ENCODE peak calls at places on chromosomes 1 and 21, in seven cellular contexts. One of them, this sample, is unnamed.

GRCh38 chr1:226135059-226135651 is 51.4 kb downstream of the ACBD3 start:
- DNase-seq in psoas muscle: no peak
- DNase-seq in fibroblast of mammary gland: no peak
- DNase-seq in ascending aorta: no peak
- DNase-seq in progenitor cell of endocrine pancreas: no peak
- DNase-seq in Peyer's patch: no peak
- DNase-seq in MM.1S: no peak
- DNase-seq in this sample: no peak

GRCh38 chr1:38029725-38030511 is 16.7 kb downstream of the POU3F1 start:
- DNase-seq in fibroblast of mammary gland: peak; percentile 72
- DNase-seq in progenitor cell of endocrine pancreas: no peak
- DNase-seq in ascending aorta: no peak
- DNase-seq in MM.1S: peak; percentile 81
- DNase-seq in Peyer's patch: peak; percentile 30
- DNase-seq in psoas muscle: peak; percentile 37
- DNase-seq in this sample: peak; percentile 76

GRCh38 chr1:212432163-212432705 is 486 bp upstream of the NENF start:
- DNase-seq in MM.1S: no peak
- DNase-seq in ascending aorta: no peak
- DNase-seq in psoas muscle: no peak
- DNase-seq in Peyer's patch: no peak
- DNase-seq in progenitor cell of endocrine pancreas: no peak
- DNase-seq in fibroblast of mammary gland: no peak
- DNase-seq in this sample: no peak

GRCh38 chr21:45874716-45875415 is 106.7 kb upstream of the COL6A1 start:
- DNase-seq in ascending aorta: no peak
- DNase-seq in Peyer's patch: no peak
- DNase-seq in fibroblast of mammary gland: peak; percentile 97
- DNase-seq in psoas muscle: peak; percentile 77
- DNase-seq in MM.1S: no peak
- DNase-seq in progenitor cell of endocrine pancreas: no peak
- DNase-seq in this sample: no peak

GRCh38 chr1:208243522-208243850 is 698 bp downstream of the PLXNA2 start:
- DNase-seq in psoas muscle: no peak
- DNase-seq in fibroblast of mammary gland: no peak
- DNase-seq in ascending aorta: no peak
- DNase-seq in progenitor cell of endocrine pancreas: no peak
- DNase-seq in MM.1S: peak; percentile 45
- DNase-seq in Peyer's patch: no peak
- DNase-seq in this sample: peak; percentile 51

GRCh38 chr21:43020771-43021170 is 46.4 kb downstream of the PKNOX1 start:
- DNase-seq in MM.1S: no peak
- DNase-seq in fibroblast of mammary gland: no peak
- DNase-seq in Peyer's patch: no peak
- DNase-seq in progenitor cell of endocrine pancreas: no peak
- DNase-seq in ascending aorta: no peak
- DNase-seq in psoas muscle: no peak
- DNase-seq in this sample: no peak

GRCh38 chr1:116579253-116579875 is 8.5 kb upstream of the CD58 start:
- DNase-seq in Peyer's patch: no peak
- DNase-seq in progenitor cell of endocrine pancreas: no peak
- DNase-seq in fibroblast of mammary gland: no peak
- DNase-seq in MM.1S: no peak
- DNase-seq in ascending aorta: no peak
- DNase-seq in psoas muscle: no peak
- DNase-seq in this sample: no peak

GRCh38 chr21:37006521-37007291 is at the start of gene RIPPLY3:
- DNase-seq in Peyer's patch: no peak
- DNase-seq in ascending aorta: no peak
- DNase-seq in progenitor cell of endocrine pancreas: peak; percentile 28
- DNase-seq in MM.1S: no peak
- DNase-seq in psoas muscle: no peak
- DNase-seq in fibroblast of mammary gland: no peak
- DNase-seq in this sample: peak; percentile 65

GRCh38 chr21:36641346-36641745 is 57.6 kb upstream of the SIM2 start:
- DNase-seq in ascending aorta: no peak
- DNase-seq in psoas muscle: no peak
- DNase-seq in fibroblast of mammary gland: no peak
- DNase-seq in progenitor cell of endocrine pancreas: no peak
- DNase-seq in MM.1S: no peak
- DNase-seq in Peyer's patch: no peak
- DNase-seq in this sample: no peak

DNA sequence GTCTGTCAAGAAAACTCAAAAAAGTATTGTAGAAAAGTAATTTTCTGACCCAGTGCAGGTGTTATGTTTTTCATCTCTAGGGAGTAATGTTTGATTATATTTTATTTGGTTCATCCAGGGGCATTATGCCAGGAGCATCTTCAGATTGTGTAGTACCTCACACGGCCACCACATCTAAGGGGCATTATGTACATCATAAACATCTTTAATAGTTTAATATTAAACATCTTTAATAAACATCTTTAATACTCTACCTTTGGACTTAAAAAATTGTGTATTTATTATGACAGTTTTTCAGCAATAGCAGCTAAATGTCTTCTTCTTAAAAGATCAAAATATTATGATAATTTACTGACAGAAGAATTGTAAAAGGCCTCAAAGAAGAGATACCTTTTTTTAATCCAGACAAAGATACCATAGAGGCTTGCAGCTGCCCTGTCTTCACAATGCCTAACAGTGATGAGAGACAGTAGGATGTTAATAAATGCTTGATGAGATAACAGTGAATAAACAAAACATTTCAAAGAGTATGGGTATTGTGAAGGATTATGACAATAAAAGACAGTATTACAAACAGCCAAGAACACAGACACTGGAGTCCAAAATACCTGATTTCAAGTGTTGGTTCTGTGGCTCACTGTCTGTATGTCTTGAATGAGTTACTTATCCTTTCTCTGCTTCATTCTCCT is 240.9 kb upstream of the ADGRL2 start:
- DNase-seq in MM.1S: no peak
- DNase-seq in Peyer's patch: no peak
- DNase-seq in progenitor cell of endocrine pancreas: no peak
- DNase-seq in psoas muscle: no peak
- DNase-seq in ascending aorta: no peak
- DNase-seq in fibroblast of mammary gland: peak; percentile 30
- DNase-seq in this sample: no peak
- TF ChIP-seq CTCF in MM.1S: peak; percentile 10
- TF ChIP-seq CTCF in Peyer's patch: no peak
- TF ChIP-seq CTCF in progenitor cell of endocrine pancreas: peak; percentile 23
- TF ChIP-seq CTCF in psoas muscle: no peak
- TF ChIP-seq CTCF in ascending aorta: no peak
- TF ChIP-seq CTCF in fibroblast of mammary gland: peak; percentile 34
- TF ChIP-seq CTCF in this sample: no peak

GRCh38 chr1:167538657-167539056 is 14.9 kb downstream of the CREG1 start:
- DNase-seq in Peyer's patch: no peak
- DNase-seq in fibroblast of mammary gland: no peak
- DNase-seq in MM.1S: no peak
- DNase-seq in progenitor cell of endocrine pancreas: no peak
- DNase-seq in ascending aorta: no peak
- DNase-seq in psoas muscle: no peak
- DNase-seq in this sample: no peak
- TF ChIP-seq CTCF in Peyer's patch: no peak
- TF ChIP-seq CTCF in fibroblast of mammary gland: no peak
- TF ChIP-seq CTCF in MM.1S: no peak
- TF ChIP-seq CTCF in progenitor cell of endocrine pancreas: no peak
- TF ChIP-seq CTCF in ascending aorta: no peak
- TF ChIP-seq CTCF in psoas muscle: no peak
- TF ChIP-seq CTCF in this sample: no peak

DNA sequence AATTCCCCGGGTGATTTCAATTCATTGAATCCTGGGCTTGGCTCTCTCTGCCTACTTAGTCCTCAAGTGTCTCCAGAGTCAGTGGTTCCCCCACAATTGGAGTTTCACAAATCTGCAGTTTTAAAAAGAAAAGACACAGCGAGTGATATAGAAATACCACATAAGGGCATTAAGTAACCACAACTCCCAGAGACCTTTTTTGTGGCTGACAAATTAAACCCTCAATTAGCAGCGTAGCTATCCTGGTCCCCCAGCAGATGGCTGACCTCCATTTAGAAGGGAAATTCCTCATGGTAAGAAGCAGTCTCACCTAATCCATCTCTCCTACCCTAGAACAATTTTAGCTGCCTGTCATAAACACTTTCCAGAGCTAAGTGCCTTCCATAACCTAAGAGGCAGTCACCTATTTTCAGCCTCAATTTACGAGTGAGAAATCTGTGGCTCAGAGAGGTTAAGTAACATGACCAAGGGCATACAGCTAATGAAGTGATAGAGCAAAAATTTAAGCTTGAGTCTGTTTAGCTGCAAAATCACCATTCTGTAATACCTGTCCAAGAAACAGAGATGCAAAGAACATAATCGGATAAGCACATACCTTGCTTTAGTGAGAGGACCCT is 56.0 kb upstream of the NBPF3 start:
- DNase-seq in Peyer's patch: no peak
- DNase-seq in fibroblast of mammary gland: no peak
- DNase-seq in progenitor cell of endocrine pancreas: no peak
- DNase-seq in ascending aorta: no peak
- DNase-seq in psoas muscle: no peak
- DNase-seq in MM.1S: peak; percentile 31
- DNase-seq in this sample: no peak
- TF ChIP-seq CTCF in Peyer's patch: no peak
- TF ChIP-seq CTCF in fibroblast of mammary gland: peak; percentile 3
- TF ChIP-seq CTCF in progenitor cell of endocrine pancreas: no peak
- TF ChIP-seq CTCF in ascending aorta: no peak
- TF ChIP-seq CTCF in psoas muscle: no peak
- TF ChIP-seq CTCF in MM.1S: peak; percentile 6
- TF ChIP-seq CTCF in this sample: no peak

GRCh38 chr21:29939859-29940245 is at the start of gene GRIK1:
- DNase-seq in psoas muscle: no peak
- DNase-seq in progenitor cell of endocrine pancreas: no peak
- DNase-seq in fibroblast of mammary gland: peak; percentile 2
- DNase-seq in Peyer's patch: no peak
- DNase-seq in ascending aorta: no peak
- DNase-seq in MM.1S: no peak
- DNase-seq in this sample: no peak

GRCh38 chr21:29942033-29942432 is 2.2 kb upstream of the GRIK1 start:
- DNase-seq in Peyer's patch: no peak
- DNase-seq in psoas muscle: no peak
- DNase-seq in fibroblast of mammary gland: no peak
- DNase-seq in progenitor cell of endocrine pancreas: no peak
- DNase-seq in ascending aorta: no peak
- DNase-seq in MM.1S: no peak
- DNase-seq in this sample: no peak

GRCh38 chr21:29940993-29941392 is 1.2 kb upstream of the GRIK1 start:
- DNase-seq in MM.1S: no peak
- DNase-seq in ascending aorta: no peak
- DNase-seq in Peyer's patch: no peak
- DNase-seq in psoas muscle: no peak
- DNase-seq in fibroblast of mammary gland: no peak
- DNase-seq in progenitor cell of endocrine pancreas: no peak
- DNase-seq in this sample: no peak

GRCh38 chr21:29947119-29947518 is 7.3 kb upstream of the GRIK1 start:
- DNase-seq in fibroblast of mammary gland: no peak
- DNase-seq in psoas muscle: no peak
- DNase-seq in ascending aorta: no peak
- DNase-seq in progenitor cell of endocrine pancreas: no peak
- DNase-seq in Peyer's patch: no peak
- DNase-seq in MM.1S: no peak
- DNase-seq in this sample: no peak

DNA sequence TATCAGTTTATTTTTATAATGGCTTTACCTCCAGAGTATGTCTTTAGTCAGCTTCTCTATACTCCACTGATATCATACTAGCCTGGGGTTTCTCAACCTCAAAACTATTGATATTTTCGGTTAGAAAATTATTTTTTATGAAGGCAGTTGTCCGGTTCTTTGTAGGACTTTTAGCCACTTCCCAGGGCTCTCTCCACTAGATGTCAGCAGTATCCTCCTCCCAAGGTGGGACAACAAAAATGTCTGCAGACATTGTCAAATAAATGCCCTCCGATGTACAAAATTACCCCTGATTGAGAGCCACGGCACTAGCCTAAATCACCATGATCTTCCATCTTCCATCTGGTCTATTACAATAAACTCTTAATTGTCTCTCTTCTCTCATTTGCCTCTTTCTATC is 4.1 kb upstream of the GRIK1 start:
- DNase-seq in MM.1S: no peak
- DNase-seq in Peyer's patch: no peak
- DNase-seq in ascending aorta: no peak
- DNase-seq in psoas muscle: no peak
- DNase-seq in progenitor cell of endocrine pancreas: no peak
- DNase-seq in fibroblast of mammary gland: peak; percentile 2
- DNase-seq in this sample: no peak
- TF ChIP-seq CTCF in MM.1S: no peak
- TF ChIP-seq CTCF in Peyer's patch: no peak
- TF ChIP-seq CTCF in ascending aorta: no peak
- TF ChIP-seq CTCF in psoas muscle: no peak
- TF ChIP-seq CTCF in progenitor cell of endocrine pancreas: peak; percentile 20
- TF ChIP-seq CTCF in fibroblast of mammary gland: peak; percentile 27
- TF ChIP-seq CTCF in this sample: no peak

GRCh38 chr1:165855010-165855838 is 27.8 kb downstream of the UCK2 start:
- DNase-seq in fibroblast of mammary gland: no peak
- DNase-seq in ascending aorta: no peak
- DNase-seq in Peyer's patch: no peak
- DNase-seq in MM.1S: no peak
- DNase-seq in progenitor cell of endocrine pancreas: no peak
- DNase-seq in psoas muscle: no peak
- DNase-seq in this sample: no peak
- TF ChIP-seq CTCF in fibroblast of mammary gland: no peak
- TF ChIP-seq CTCF in ascending aorta: no peak
- TF ChIP-seq CTCF in Peyer's patch: no peak
- TF ChIP-seq CTCF in MM.1S: no peak
- TF ChIP-seq CTCF in progenitor cell of endocrine pancreas: no peak
- TF ChIP-seq CTCF in psoas muscle: no peak
- TF ChIP-seq CTCF in this sample: no peak

GRCh38 chr1:118223426-118223825 is 38.4 kb upstream of the SPAG17 start:
- DNase-seq in Peyer's patch: no peak
- DNase-seq in psoas muscle: no peak
- DNase-seq in MM.1S: peak; percentile 10
- DNase-seq in progenitor cell of endocrine pancreas: peak; percentile 15
- DNase-seq in fibroblast of mammary gland: peak; percentile 32
- DNase-seq in ascending aorta: no peak
- DNase-seq in this sample: no peak
- TF ChIP-seq CTCF in Peyer's patch: peak; percentile 22
- TF ChIP-seq CTCF in psoas muscle: peak; percentile 65
- TF ChIP-seq CTCF in MM.1S: peak; percentile 15
- TF ChIP-seq CTCF in progenitor cell of endocrine pancreas: peak; percentile 71
- TF ChIP-seq CTCF in fibroblast of mammary gland: peak; percentile 33
- TF ChIP-seq CTCF in ascending aorta: peak; percentile 6
- TF ChIP-seq CTCF in this sample: no peak